ENCODE peak calls at places on chromosomes 16 and 17, in five cellular contexts. D is body of pancreas; G is IMR-90; K is CD8-positive, alpha-beta memory T cell; V is PC-9. S is an unnamed sample.

GRCh38 chr17:80257716-80258213 is 2.9 kb upstream of the RNF213 start:
- DNase-seq in V (no peak), G (no peak), D (no peak), K (no peak), S (no peak)

GRCh38 chr16:3101018-3101840 is 2.1 kb upstream of the ZSCAN10 start:
- DNase-seq in D (peak), V (no peak), K (peak), G (no peak), S (no peak)

GRCh38 chr17:60529806-60530205 is 3.8 kb upstream of the APPBP2 start:
- DNase-seq in K (no peak), V (no peak), D (no peak), G (peak), S (no peak)

GRCh38 chr17:41284043-41284442 is 8.5 kb downstream of the KRTAP9-7 start:
- DNase-seq in V (no peak), G (peak), D (no peak), K (no peak), S (no peak)

GRCh38 chr17:43333438-43333943 is 65.3 kb upstream of the ARL4D start:
- DNase-seq in K (no peak), D (no peak), G (no peak), V (no peak), S (no peak)

GRCh38 chr17:1597861-1598342 is 30.7 kb downstream of the SLC43A2 start:
- DNase-seq in V (no peak), G (no peak), D (peak), K (no peak), S (no peak)

GRCh38 chr17:39591958-39592954 is 15.5 kb downstream of the NEUROD2 start:
- DNase-seq in K (no peak), D (peak), V (peak), G (peak), S (peak)

GRCh38 chr17:29589524-29590260 is at the start of gene GIT1:
- DNase-seq in V (peak), K (peak), D (peak), G (peak), S (peak)

GRCh38 chr16:62038225-62038624 is 2.0 kb upstream of the CDH8 start:
- DNase-seq in V (no peak), G (no peak), K (no peak), D (no peak), S (no peak)

GRCh38 chr16:19094542-19095365 is 19.0 kb upstream of the ITPRIPL2 start:
- DNase-seq in G (no peak), K (no peak), D (peak), V (no peak), S (peak)

GRCh38 chr17:31061678-31062077 is 33.1 kb upstream of the NF1 start:
- DNase-seq in D (no peak), G (no peak), V (no peak), K (no peak), S (no peak)

GRCh38 chr17:75615301-75615700 is 17.9 kb upstream of the SMIM5 start:
- DNase-seq in V (no peak), D (no peak), K (no peak), G (no peak), S (no peak)

GRCh38 chr17:59707971-59708425 is 544 bp downstream of the VMP1 start:
- DNase-seq in D (no peak), K (no peak), V (no peak), G (no peak), S (no peak)

GRCh38 chr16:56710181-56710737 is 19.7 kb upstream of the NUP93 start:
- DNase-seq in V (no peak), K (no peak), D (no peak), G (no peak), S (no peak)

GRCh38 chr16:53937068-53937614 is 233.2 kb downstream of the FTO start:
- DNase-seq in G (no peak), V (no peak), D (no peak), K (no peak), S (no peak)

GRCh38 chr17:41278176-41278955 is 2.9 kb downstream of the KRTAP9-7 start:
- DNase-seq in D (no peak), G (no peak), K (no peak), V (no peak), S (no peak)

GRCh38 chr17:73163043-73163442 is 1.8 kb upstream of the SSTR2 start:
- DNase-seq in V (no peak), G (no peak), D (no peak), K (no peak), S (no peak)

GRCh38 chr16:60204221-60204620 is 1470.1 kb upstream of the GOT2 start:
- DNase-seq in G (no peak), V (no peak), K (no peak), D (no peak), S (no peak)

GRCh38 chr17:81386141-81386645 is 9.1 kb upstream of the BAHCC1 start:
- DNase-seq in D (no peak), K (no peak), V (no peak), G (no peak), S (peak)
- H3K4me3 ChIP-seq in D (no peak), K (no peak), V (peak), G (no peak), S (no peak)

DNA sequence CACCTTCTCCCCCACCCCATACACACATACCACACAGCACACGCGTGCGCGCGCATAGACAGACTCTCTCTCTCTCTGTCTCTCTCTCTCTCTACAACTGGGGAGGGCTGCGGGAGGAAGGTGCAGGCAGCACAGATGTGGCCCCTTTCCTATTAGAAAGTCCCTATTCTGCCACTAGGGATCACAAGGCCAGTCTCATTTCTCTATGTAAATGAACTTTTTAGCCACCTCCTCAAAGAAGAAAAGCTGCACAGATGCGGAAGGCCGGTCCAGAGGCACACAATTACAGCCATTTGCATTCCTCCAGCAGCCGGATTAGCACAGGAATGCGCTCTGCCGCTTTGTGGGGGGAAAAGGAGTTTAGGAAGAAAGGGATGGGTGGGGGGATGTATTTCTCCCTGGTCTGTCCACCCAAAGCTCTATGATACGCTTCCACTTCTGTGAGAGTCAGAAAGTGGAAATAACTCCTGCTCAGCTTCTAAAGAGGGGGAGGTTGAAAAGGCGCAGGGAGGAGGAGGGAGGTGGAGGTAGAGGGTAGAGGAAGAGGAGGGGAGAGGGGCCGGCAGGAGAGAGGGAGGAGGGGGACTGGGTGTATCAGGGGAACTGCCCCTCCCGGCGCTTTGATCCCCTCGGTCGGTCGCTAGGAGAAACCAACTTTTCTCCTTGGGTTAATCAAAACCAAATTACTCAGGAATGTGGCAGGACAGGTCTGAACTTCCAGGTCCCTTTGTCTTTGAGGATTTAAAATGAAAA is 11.7 kb downstream of the ZFHX3 start:
- DNase-seq in G (no peak), K (no peak), V (peak), D (no peak), S (no peak)
- H3K4me3 ChIP-seq in G (no peak), K (no peak), V (peak), D (no peak), S (no peak)

GRCh38 chr17:16623282-16623681 is 30.4 kb downstream of the ZNF624 start:
- DNase-seq in G (no peak), D (no peak), V (no peak), K (no peak), S (no peak)
- H3K4me3 ChIP-seq in G (no peak), D (no peak), V (no peak), K (no peak), S (no peak)

GRCh38 chr16:23941025-23941424 is 105.2 kb downstream of the PRKCB start:
- DNase-seq in K (no peak), G (no peak), D (no peak), V (no peak), S (no peak)
- H3K4me3 ChIP-seq in K (no peak), G (no peak), D (no peak), V (no peak), S (no peak)

DNA sequence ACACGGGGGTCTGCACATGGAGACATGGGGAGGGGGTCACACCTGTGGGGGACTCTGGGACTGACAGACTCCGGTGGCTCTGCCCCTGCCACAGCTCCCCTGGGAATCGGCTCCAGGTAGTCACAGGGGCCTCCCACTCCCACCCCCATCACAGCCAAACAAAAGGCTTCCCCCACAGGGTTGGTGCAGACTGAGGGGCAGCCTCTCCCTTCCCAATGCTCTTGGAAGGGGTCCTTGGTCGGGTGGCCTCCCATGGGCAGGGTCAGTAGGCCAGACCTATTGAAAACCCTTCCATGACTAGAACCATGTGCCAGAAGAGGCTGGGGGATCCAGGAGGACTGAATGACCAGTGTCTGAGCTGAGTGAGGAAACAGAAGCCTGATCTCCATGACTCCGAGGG is 28.7 kb downstream of the TK2 start:
- DNase-seq in V (no peak), D (no peak), K (no peak), G (no peak), S (no peak)
- H3K4me3 ChIP-seq in V (no peak), D (no peak), K (peak), G (no peak), S (no peak)

GRCh38 chr16:89052191-89052787 is 41.4 kb upstream of the ACSF3 start:
- DNase-seq in D (no peak), V (no peak), K (no peak), G (no peak), S (peak)
- H3K4me3 ChIP-seq in D (no peak), V (no peak), K (no peak), G (peak), S (no peak)

DNA sequence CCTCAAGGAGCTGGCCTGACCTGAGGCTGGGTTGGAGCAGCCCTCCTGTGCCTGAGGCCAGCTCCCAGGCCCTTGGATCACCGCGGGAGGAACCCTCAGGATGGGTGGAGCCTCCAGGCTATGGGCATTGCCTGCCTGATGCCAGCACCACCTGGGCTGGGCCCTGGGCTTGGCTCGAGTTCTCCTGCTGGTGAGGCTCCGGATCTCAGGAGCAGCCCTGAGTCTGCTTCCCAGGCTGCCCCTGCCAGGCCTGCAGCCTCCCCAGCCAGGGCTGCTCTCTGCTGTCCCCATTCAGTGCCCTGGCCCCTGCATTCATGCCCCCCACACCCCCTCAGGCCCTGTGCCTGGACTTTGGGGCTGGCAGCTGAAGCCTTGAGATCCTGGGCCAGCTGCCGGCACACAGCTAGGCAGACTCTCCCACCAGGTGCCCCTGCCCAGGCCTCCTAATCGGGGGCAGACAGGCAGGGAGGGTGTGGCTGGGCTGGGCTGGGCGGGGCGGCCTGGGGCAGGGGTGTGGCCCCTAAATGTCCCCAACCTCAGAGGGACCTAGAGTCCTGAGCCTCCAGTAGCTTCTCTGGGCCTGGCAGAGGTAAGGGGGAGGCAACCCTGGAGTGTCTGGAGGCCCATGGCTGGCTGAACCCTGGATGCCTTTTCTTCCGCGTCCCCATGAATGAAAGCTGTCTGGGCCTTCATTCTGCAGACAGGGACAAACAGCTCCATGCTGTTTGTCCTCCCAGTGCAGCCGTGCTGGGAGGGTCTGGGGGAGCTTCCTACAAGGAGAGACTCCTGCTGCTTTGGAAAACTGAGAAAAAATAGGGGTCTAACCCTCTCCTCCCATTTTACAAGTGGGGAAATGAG is 1.1 kb upstream of the PIGQ start:
- DNase-seq in D (no peak), V (no peak), G (no peak), K (no peak), S (no peak)
- H3K4me3 ChIP-seq in D (no peak), V (peak), G (no peak), K (peak), S (no peak)

DNA sequence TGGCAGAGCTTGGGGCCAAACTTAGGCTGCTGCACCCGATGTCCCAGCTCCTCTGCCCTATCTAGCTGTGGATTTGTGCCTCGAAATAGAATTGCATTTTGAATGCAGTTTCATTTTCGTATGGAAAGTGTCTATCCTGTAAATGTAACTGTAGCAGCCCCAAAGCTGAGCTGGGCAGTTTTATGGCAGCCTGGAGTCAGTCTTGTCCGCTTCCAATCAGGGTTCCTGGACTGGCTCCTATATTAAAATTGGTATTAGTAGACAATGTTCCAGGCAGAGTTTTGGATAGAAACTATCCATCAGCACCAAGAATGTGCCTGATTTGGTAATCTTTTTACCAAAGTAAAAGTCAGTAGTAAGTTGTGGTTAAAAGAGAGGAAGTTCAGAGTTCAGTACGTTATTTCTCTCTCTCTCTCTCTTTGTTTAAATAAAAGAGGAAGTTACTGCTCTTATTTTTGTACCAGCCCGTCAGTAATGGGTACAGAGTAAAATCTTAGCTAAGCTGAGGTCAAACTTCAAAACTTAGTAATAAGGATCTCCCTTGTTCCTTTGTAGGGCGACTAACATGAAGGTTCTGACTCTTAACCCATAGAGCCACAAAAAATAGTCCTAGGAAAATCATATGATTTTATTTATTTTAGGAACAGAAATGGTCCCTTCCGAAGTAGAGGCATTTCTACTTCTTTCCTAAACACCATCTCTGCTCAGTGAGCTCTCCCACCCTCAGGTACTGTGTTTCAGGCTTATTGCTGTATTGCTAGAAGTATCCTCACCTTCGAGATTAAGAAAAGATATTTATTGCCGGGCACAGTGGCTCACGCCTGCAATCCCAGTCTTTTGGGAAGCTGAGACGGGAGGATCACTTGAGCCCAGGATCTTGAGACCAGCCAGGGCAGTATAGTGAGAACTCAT is 28.0 kb downstream of the PRKCB start:
- DNase-seq in K (no peak), G (no peak), D (no peak), V (no peak), S (no peak)
- H3K4me3 ChIP-seq in K (peak), G (no peak), D (no peak), V (no peak), S (peak)

GRCh38 chr17:7656958-7657715 is 6.4 kb downstream of the ATP1B2 start:
- DNase-seq in V (no peak), D (peak), K (no peak), G (no peak), S (peak)
- H3K4me3 ChIP-seq in V (no peak), D (no peak), K (no peak), G (no peak), S (no peak)

S was measured in fibroblast of lung.